ENCODE peak calls at places on chromosome 18, in eight cellular contexts. T is activated CD4-positive, alpha-beta T cell treated with anti-CD3 and anti-CD28 coated beads, Interleukin-2, amount 50 U/mL, for 4 hours; F is GM23248; S is mammary epithelial cell; E is stimulated activated CD4-positive, alpha-beta T cell treated with anti-CD3 and anti-CD28 coated beads, Interleukin-1b, Interleukin-23, amount 100 ng/mL, for 24 hours; Q is T-cell; P is amniotic stem cell; X is M059J. M is an unnamed sample.

GRCh38 chr18:76847926-76848325 is 25.6 kb downstream of the ZNF236 start:
- DNase-seq in E (no peak), F (no peak), T (no peak), X (no peak), P (no peak), S (no peak), Q (no peak), M (no peak)

GRCh38 chr18:10526211-10526949 is 553 bp downstream of the NAPG start:
- DNase-seq in Q (peak), F (peak), T (peak), S (peak), E (peak), P (no peak), X (peak), M (peak)

GRCh38 chr18:62837011-62837410 is 121.7 kb downstream of the PHLPP1 start:
- DNase-seq in X (no peak), E (no peak), F (no peak), P (no peak), S (no peak), Q (no peak), T (no peak), M (no peak)

GRCh38 chr18:23156134-23156533 is 20.8 kb downstream of the CABLES1 start:
- DNase-seq in Q (no peak), F (no peak), S (no peak), T (no peak), P (no peak), E (no peak), X (no peak), M (no peak)

GRCh38 chr18:45284174-45284573 is 331.1 kb upstream of the SLC14A2 start:
- DNase-seq in F (no peak), Q (no peak), T (no peak), X (no peak), P (no peak), S (no peak), E (no peak), M (peak)

GRCh38 chr18:6255121-6255742 is 159.5 kb downstream of the L3MBTL4 start:
- DNase-seq in X (no peak), Q (no peak), E (no peak), T (no peak), P (no peak), S (no peak), F (no peak), M (no peak)

GRCh38 chr18:22211660-22212059 is 42.3 kb downstream of the GATA6 start:
- DNase-seq in E (no peak), T (no peak), Q (no peak), S (no peak), P (no peak), F (no peak), X (no peak), M (no peak)

GRCh38 chr18:11310476-11311086 is 161.2 kb upstream of the PIEZO2 start:
- DNase-seq in F (peak), Q (no peak), P (peak), X (peak), T (no peak), E (no peak), S (peak), M (peak)

GRCh38 chr18:80182855-80183254 is 64.5 kb downstream of the PARD6G start:
- DNase-seq in X (no peak), F (no peak), Q (no peak), P (no peak), T (no peak), S (no peak), E (no peak), M (no peak)

GRCh38 chr18:3151379-3152264 is 68.1 kb downstream of the MYOM1 start:
- DNase-seq in F (peak), P (peak), S (no peak), E (no peak), X (peak), T (no peak), Q (no peak), M (no peak)

GRCh38 chr18:58292675-58293074 is 248.6 kb downstream of the NEDD4L start:
- DNase-seq in Q (no peak), E (no peak), T (no peak), F (no peak), X (no peak), S (no peak), P (no peak), M (no peak)

GRCh38 chr18:78571831-78572347 is 407.7 kb upstream of the SALL3 start:
- DNase-seq in S (no peak), T (no peak), F (no peak), Q (no peak), X (no peak), E (no peak), P (no peak), M (no peak)

GRCh38 chr18:77102246-77103040 is 30.1 kb downstream of the MBP start:
- DNase-seq in T (no peak), Q (no peak), P (peak), X (peak), S (peak), F (peak), E (no peak), M (no peak)

GRCh38 chr18:36757081-36757480 is 71.7 kb downstream of the TPGS2 start:
- DNase-seq in X (peak), S (peak), F (peak), E (no peak), T (no peak), Q (no peak), P (peak), M (no peak)

GRCh38 chr18:41687138-41687537 is 267.9 kb upstream of the PIK3C3 start:
- DNase-seq in S (no peak), E (no peak), F (no peak), P (no peak), T (no peak), Q (no peak), X (no peak), M (no peak)

M was measured in HL-60.